ENCODE peak calls at places on chromosomes 16 and 17, in seven cellular contexts. O is DMS153; Q is RPMI7951; X is effector memory CD4-positive, alpha-beta T cell; C is CD4-positive, CD25-positive, alpha-beta regulatory T cell; M is NCI-H1092; U is stimulated activated CD4-positive, alpha-beta T cell treated with anti-CD3 and anti-CD28 coated beads, Interleukin-1b, Interleukin-23, amount 100 ng/mL, for 24 hours. I is an unnamed sample.

GRCh38 chr17:45326566-45326965 is 9.7 kb upstream of the MAP3K14 start:
- DNase-seq in M (no peak), U (no peak), X (no peak), Q (no peak), O (no peak), C (no peak), I (no peak)

GRCh38 chr16:727291-727977 is 528 bp downstream of the HAGHL start:
- DNase-seq in Q (no peak), M (no peak), O (no peak), X (no peak), C (peak), U (no peak), I (no peak)

GRCh38 chr16:74372369-74372768 is 3.7 kb upstream of the NPIPB15 start:
- DNase-seq in M (no peak), O (no peak), Q (no peak), C (no peak), X (no peak), U (no peak), I (no peak)

GRCh38 chr16:3661922-3662321 is 7.4 kb downstream of the DNASE1 start:
- DNase-seq in U (no peak), C (no peak), M (no peak), X (no peak), O (no peak), Q (no peak), I (no peak)

GRCh38 chr17:28928061-28928460 is 23.3 kb downstream of the PHF12 start:
- DNase-seq in U (no peak), C (peak), M (no peak), O (no peak), X (peak), Q (peak), I (no peak)

GRCh38 chr16:85667261-85667660 is 21.5 kb downstream of the GINS2 start:
- DNase-seq in O (no peak), X (no peak), C (no peak), Q (no peak), M (no peak), U (no peak), I (no peak)

GRCh38 chr17:34378664-34379101 is 15.7 kb upstream of the CCL1 start:
- DNase-seq in C (peak), U (no peak), X (no peak), Q (no peak), O (no peak), M (no peak), I (no peak)

GRCh38 chr17:38608648-38609047 is 2.9 kb upstream of the SRCIN1 start:
- DNase-seq in C (no peak), Q (no peak), X (no peak), O (peak), M (no peak), U (no peak), I (no peak)

GRCh38 chr16:20925780-20926179 is 25.2 kb downstream of the LYRM1 start:
- DNase-seq in Q (no peak), O (no peak), M (no peak), C (no peak), X (no peak), U (no peak), I (no peak)

GRCh38 chr17:43372273-43372911 is 26.4 kb upstream of the ARL4D start:
- DNase-seq in U (no peak), Q (no peak), M (no peak), O (no peak), X (no peak), C (peak), I (no peak)

GRCh38 chr17:14731591-14731990 is 430.7 kb downstream of the HS3ST3B1 start:
- DNase-seq in M (no peak), C (no peak), O (no peak), U (no peak), Q (no peak), X (no peak), I (no peak)

I was measured in T follicular helper cell.